ENCODE peak calls at places on chromosomes 13 and 19, in four cellular contexts. D, E, C and Q are unnamed samples.
A peak's percentile ranks its signal among the peaks of the same experiment; 100 is the strongest.

GRCh38 chr13:114234645-114235421 is at the start of gene CDC16:
- DNase-seq in D (peak; percentile 97), E (peak; percentile 76), C (peak; percentile 93), Q (peak; percentile 95)

GRCh38 chr13:110408286-110408685 is 101.2 kb downstream of the COL4A2 start:
- DNase-seq in D (no peak), E (no peak), C (no peak), Q (peak; percentile 59)

GRCh38 chr19:409006-409514 is at the start of gene C2CD4C:
- DNase-seq in D (peak; percentile 54), E (no peak), C (peak; percentile 10), Q (peak; percentile 44)

GRCh38 chr13:48505597-48506091 is 27.2 kb downstream of the RCBTB2 start:
- DNase-seq in D (no peak), E (no peak), C (no peak), Q (peak; percentile 75)

GRCh38 chr13:47351798-47352197 is 454.9 kb upstream of the HTR2A start:
- DNase-seq in D (no peak), E (no peak), C (no peak), Q (no peak)

GRCh38 chr13:76641056-76641455 is 245.1 kb downstream of the KCTD12 start:
- DNase-seq in D (peak; percentile 42), E (no peak), C (no peak), Q (no peak)

GRCh38 chr13:113875829-113876228 is 12.0 kb upstream of the GAS6 start:
- DNase-seq in D (no peak), E (no peak), C (no peak), Q (no peak)

GRCh38 chr13:97122381-97122996 is 99.6 kb upstream of the MBNL2 start:
- DNase-seq in D (peak; percentile 23), E (peak; percentile 72), C (no peak), Q (no peak)

GRCh38 chr19:7894612-7895309 is 6.5 kb downstream of the LRRC8E start:
- DNase-seq in D (no peak), E (no peak), C (no peak), Q (no peak)

GRCh38 chr19:2469102-2469914 is 6.6 kb upstream of the GADD45B start:
- DNase-seq in D (peak; percentile 92), E (peak; percentile 39), C (no peak), Q (peak; percentile 46)

GRCh38 chr13:89496478-89496877 is 1825.3 kb downstream of the SLITRK5 start:
- DNase-seq in D (no peak), E (no peak), C (no peak), Q (no peak)

GRCh38 chr13:24630851-24631341 is 49.3 kb upstream of the ATP12A start:
- DNase-seq in D (no peak), E (no peak), C (no peak), Q (no peak)

GRCh38 chr13:106213028-106213427 is 322.4 kb downstream of the EFNB2 start:
- DNase-seq in D (no peak), E (no peak), C (no peak), Q (no peak)

GRCh38 chr19:58551577-58552471 is 3.1 kb downstream of the CHMP2A start:
- DNase-seq in D (no peak), E (no peak), C (no peak), Q (peak; percentile 57)

GRCh38 chr13:110341445-110342247 is 34.6 kb downstream of the COL4A2 start:
- DNase-seq in D (peak; percentile 74), E (peak; percentile 95), C (no peak), Q (no peak)

GRCh38 chr13:65971541-65971940 is 1258.6 kb downstream of the PCDH9 start:
- DNase-seq in D (no peak), E (no peak), C (no peak), Q (no peak)

GRCh38 chr19:20503536-20503935 is 62.0 kb downstream of the ZNF737 start:
- DNase-seq in D (no peak), E (no peak), C (no peak), Q (no peak)

GRCh38 chr13:45337395-45337794 is 3.6 kb downstream of the TPT1 start:
- DNase-seq in D (no peak), E (no peak), C (no peak), Q (no peak)

GRCh38 chr19:19550972-19551861 is 13.2 kb downstream of the CILP2 start:
- DNase-seq in D (no peak), E (no peak), C (no peak), Q (no peak)

GRCh38 chr19:45764487-45764886 is 4.6 kb downstream of the SIX5 start:
- DNase-seq in D (no peak), E (no peak), C (no peak), Q (no peak)

GRCh38 chr13:82898625-82899024 is 983.6 kb downstream of the SLITRK1 start:
- DNase-seq in D (no peak), E (no peak), C (no peak), Q (no peak)

GRCh38 chr13:99004931-99005330 is 27.1 kb upstream of the DOCK9 start:
- DNase-seq in D (no peak), E (peak; percentile 75), C (no peak), Q (no peak)
- H3K4me1 ChIP-seq in D (no peaks in the 10 kb centered on the region), E (peaks cover 40% of the 10 kb centered on the region), C (peaks cover 62% of the 10 kb centered on the region), Q (no peaks in the 10 kb centered on the region)

GRCh38 chr19:36363845-36364244 is 15.2 kb downstream of the ZFP14 start:
- DNase-seq in D (no peak), E (no peak), C (no peak), Q (no peak)
- H3K9me3 ChIP-seq in D (no peaks in the 10 kb centered on the region), E (no peaks in the 10 kb centered on the region), C (no peaks in the 10 kb centered on the region), Q (no peaks in the 10 kb centered on the region)

DNA sequence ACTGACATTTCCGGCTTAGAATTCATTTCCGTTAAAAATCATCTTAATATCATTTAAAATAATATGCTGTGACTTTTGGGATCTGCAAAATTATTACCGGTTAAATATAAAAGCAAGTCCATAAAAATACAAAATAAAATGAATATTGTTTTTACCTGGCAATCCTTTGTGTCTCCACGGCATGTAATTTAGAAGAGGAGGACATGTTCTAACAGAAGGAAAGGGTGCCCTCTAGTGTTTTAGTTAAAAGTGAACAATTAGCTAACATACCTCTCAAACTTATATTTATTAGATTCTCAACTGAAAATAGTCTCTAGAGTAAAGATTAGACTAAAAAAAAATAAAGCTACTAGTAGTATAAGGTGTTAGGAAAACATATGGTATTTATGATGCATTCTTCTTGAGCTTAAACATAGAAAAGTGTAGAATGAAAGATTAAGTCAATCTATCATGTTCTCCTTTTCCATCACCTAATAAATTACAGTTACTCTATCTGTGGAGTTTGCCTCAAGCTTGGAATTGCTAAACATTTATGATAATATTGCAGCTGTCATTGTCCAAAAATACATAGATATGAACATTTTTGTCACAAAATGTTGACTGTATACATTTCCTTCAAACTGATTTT is 676.7 kb upstream of the SPRY2 start:
- DNase-seq in D (peak; percentile 62), E (peak; percentile 57), C (no peak), Q (no peak)
- H3K4me3 ChIP-seq in D (no peak overlapping the region), E (no peak overlapping the region), C (no peak overlapping the region), Q (no peak overlapping the region)

DNA sequence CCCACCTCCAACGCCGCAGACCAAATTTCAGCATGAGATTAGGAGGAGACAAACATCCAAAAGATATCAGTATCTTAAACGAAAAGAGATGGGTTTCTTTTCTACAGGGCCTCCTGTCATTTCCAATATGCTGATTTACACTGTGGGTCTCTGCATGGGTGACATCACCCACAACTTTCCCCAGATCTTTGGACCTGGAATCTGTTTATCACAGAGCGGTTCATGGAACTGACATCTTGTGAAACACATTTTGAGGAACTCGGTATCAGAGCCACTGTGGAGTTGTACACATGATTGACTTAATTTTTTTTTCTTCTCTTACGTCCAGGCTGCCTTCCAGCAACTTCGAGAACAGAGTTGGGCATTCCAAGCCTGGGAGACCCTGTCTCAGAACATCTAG is 80.3 kb upstream of the SERP2 start:
- DNase-seq in D (no peak), E (no peak), C (no peak), Q (no peak)
- H3K4me1 ChIP-seq in D (no peaks in the 10 kb centered on the region), E (peaks cover 10% of the 10 kb centered on the region), C (no peaks in the 10 kb centered on the region), Q (no peaks in the 10 kb centered on the region)

GRCh38 chr19:22472180-22472637 is 50.1 kb upstream of the ZNF98 start:
- DNase-seq in D (no peak), E (no peak), C (no peak), Q (no peak)
- H3K9me3 ChIP-seq in D (peaks cover 82% of the 10 kb centered on the region), E (peaks cover 7% of the 10 kb centered on the region), C (peaks cover 5% of the 10 kb centered on the region), Q (peaks cover 8% of the 10 kb centered on the region)

DNA sequence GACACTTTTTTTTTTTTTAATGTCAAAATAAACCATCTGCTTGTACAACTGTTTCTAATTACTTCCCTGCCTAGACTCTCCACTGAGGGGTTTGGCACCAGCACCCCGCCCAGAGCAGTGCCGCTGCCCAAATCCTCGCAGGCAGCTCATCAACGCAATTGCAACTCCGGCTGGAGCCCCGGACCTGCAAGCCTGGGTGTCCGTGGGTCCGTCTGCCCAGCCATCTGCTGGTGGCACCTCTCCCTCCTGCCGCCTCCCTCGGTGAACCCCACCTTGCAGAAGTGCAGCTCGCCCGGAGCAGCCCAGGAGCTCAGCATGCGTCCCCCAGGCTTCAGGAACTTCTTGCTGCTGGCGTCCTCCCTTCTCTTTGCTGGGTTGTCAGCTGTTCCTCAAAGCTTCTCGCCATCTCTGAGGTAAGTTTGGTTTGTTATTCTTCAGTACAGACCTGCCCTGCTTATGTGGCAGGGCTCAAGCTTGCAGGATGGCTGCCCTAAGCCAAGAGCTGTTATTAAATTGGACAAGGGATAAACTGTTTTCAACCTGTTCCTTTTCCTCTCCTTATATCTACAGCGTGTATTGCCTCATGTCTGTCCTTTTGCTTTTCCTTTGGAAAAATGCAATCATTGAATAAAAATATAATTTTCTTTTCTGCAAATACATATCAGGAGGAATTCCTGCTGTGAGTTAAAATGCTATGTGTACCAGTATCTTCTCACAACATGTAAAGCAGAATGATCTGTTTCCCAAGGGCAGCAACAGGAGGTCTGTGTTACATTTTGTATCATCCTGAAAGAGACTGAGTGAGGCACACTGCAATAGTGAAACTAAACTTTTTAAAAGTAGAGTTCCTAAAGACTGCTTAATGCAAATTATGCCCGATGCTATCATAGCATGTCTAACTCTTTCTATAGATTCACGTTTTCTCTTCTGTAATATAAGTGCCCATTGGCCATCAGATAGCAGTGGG is at the start of gene ITGBL1:
- DNase-seq in D (peak; percentile 27), E (peak; percentile 48), C (no peak), Q (peak; percentile 80)
- H3K4me3 ChIP-seq in D (peak within 1 kb of the TSS; percentile 45), E (peak within 1 kb of the TSS; percentile 37), C (peak within 1 kb of the TSS; percentile 23), Q (peak within 1 kb of the TSS; percentile 55)

DNA sequence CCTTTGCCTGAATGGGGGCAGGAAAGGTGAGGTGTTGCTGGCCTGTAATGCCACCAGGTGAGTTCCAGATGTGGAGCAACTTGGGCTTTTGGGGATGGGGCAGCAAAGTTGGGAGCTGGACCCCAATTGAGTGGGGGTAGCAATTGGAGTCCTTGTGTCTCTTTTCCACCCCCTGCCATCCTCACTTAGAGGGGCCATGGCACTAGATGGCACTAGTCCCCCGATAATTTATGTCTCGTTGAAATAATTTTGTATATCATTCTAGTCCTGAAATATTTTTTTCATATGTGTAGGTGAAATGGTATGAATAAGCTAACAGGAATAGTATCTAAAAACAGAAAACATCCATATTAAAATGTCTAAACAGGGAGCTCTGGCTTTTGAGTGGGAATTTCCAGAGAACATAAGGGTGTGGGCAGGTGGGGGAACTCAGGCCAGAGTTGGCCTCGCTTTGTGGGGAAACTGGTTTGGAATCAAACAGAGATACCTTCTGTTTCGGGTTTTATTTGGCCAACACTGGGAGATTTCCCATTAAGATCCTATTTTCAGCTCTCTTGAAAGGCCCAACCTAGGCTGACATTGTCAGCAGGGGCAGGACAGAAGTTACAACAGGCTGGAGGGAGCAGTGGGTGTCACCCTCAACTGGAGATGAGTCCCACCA is 3.4 kb downstream of the ZNF576 start:
- DNase-seq in D (no peak), E (no peak), C (no peak), Q (no peak)
- H3K4me1 ChIP-seq in D (peaks cover 7% of the 10 kb centered on the region), E (peaks cover 19% of the 10 kb centered on the region), C (peaks cover 36% of the 10 kb centered on the region), Q (no peaks in the 10 kb centered on the region)